ENCODE peak calls at places on chromosomes 11 and 22, in five cellular contexts. M is neuronal stem cell, L is H9, R is H1, F is trophoblast cell. T is an unnamed sample. For H3K4me1, the result is how much of the 10 kb centered on the place peaks cover.

GRCh38 chr22:27985323-27986275 is 66.5 kb upstream of the PITPNB start:
- DNase-seq in L (no peak), F (no peak), M (no peak), R (peak), T (no peak)

GRCh38 chr11:79046365-79046764 is 394.5 kb downstream of the TENM4 start:
- DNase-seq in F (no peak), R (no peak), M (no peak), L (no peak), T (no peak)

GRCh38 chr11:64787526-64788320 is 9.4 kb upstream of the SF1 start:
- DNase-seq in L (peak), F (peak), R (peak), M (no peak), T (peak)

GRCh38 chr11:119376197-119376847 is 5.2 kb downstream of the USP2 start:
- DNase-seq in F (no peak), R (no peak), L (no peak), M (no peak), T (no peak)

GRCh38 chr11:2443881-2444300 is 423 bp downstream of the TRPM5 start:
- DNase-seq in M (no peak), R (no peak), L (no peak), F (no peak), T (no peak)

GRCh38 chr11:9726313-9727022 is 62.6 kb downstream of the SWAP70 start:
- DNase-seq in R (no peak), M (no peak), L (no peak), F (no peak), T (peak)

GRCh38 chr11:130308925-130309324 is 5.8 kb downstream of the ZBTB44 start:
- DNase-seq in M (no peak), F (peak), R (no peak), L (no peak), T (no peak)

GRCh38 chr11:8106679-8107078 is 25.7 kb downstream of the TUB start:
- DNase-seq in M (no peak), R (no peak), L (no peak), F (no peak), T (no peak)

GRCh38 chr11:76667271-76667818 is 3.2 kb downstream of the LRRC32 start:
- DNase-seq in M (no peak), R (no peak), L (peak), F (peak), T (no peak)

GRCh38 chr11:76665172-76665571 is 5.4 kb downstream of the LRRC32 start:
- DNase-seq in R (no peak), L (peak), F (no peak), M (no peak), T (no peak)

GRCh38 chr11:76666830-76667229 is 3.7 kb downstream of the LRRC32 start:
- DNase-seq in L (peak), F (no peak), R (no peak), M (no peak), T (no peak)

GRCh38 chr11:76665921-76666351 is 4.6 kb downstream of the LRRC32 start:
- DNase-seq in L (peak), M (no peak), F (no peak), R (no peak), T (no peak)

DNA sequence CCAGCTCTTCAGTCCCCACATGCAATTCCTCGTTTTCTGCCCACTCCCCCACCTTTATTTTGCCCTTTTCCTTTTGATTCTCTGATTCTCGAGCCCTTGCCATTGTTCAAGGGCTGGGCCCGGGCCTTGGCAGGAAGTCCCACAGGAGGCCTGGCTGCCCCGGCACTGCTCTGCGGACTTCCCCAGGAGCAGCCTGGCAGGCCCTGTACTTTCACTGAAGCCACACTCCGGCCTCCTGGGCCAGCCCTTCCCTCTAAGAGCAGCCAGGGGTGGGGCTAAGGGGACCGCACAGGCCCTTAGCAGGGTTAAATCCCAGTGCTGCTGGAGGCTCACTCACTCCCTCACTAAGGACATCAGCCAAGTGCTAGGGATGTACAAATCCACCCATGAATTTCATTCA is 4.1 kb downstream of the LRRC32 start:
- DNase-seq in L (peak), M (no peak), R (no peak), F (peak), T (peak)
- H3K4me1 ChIP-seq in L (under half), M (under half), R (under half), F (under half), T (under half)

GRCh38 chr22:26109686-26110315 is 59.5 kb upstream of the SEZ6L start:
- DNase-seq in M (no peak), L (no peak), F (no peak), R (no peak), T (no peak)

GRCh38 chr22:26103023-26103422 is 66.2 kb upstream of the SEZ6L start:
- DNase-seq in L (no peak), M (no peak), R (no peak), F (no peak), T (no peak)

DNA sequence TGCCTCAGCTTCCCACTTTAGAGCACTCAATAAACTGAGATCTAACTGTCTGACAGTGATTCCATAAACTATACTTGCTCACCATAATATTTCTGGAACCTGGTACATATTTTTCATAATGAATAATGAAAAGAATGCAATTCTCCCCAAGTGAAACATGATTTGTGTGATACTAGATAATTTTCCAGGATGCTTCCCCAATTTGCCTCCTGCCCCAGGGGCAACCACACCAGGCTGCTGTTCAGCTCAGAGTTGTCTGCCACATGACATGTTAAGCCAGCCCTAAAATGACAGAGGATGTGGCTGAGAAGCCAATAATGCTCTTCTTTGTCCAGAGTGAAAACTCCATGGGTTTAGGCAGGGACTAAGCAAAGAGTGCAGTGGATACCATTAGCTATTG is 62.9 kb upstream of the SEZ6L start:
- DNase-seq in R (no peak), F (no peak), L (no peak), M (no peak), T (no peak)
- H2BK12ac ChIP-seq in R (no peak), F (no peak), L (no peak), M (no peak), T (no peak)

DNA sequence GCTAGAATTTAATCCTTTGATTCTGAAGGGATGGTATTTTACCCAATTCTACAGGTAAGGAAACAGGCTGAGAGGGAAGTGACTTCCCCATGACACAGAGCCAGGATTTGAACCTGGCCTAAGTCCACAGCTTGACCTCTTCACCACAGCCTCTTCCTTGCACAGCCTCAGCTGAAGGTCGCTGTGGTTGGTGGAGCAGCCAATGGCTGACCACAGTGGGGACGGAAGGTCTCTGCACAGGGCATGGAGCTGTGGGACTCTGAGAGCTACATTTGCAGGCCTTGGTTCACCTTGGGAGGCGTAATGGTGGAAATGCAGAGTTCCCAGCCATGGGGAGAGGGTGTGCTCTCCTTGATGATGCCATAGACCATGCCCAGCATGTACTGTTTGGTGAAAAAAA is 295.0 kb downstream of the DDX10 start:
- DNase-seq in L (no peak), F (no peak), R (no peak), M (no peak), T (no peak)
- H3K14ac ChIP-seq in L (no peak), F (peak), R (no peak), M (no peak), T (no peak)

GRCh38 chr22:41563051-41563711 is 2.4 kb downstream of the CSDC2 start:
- DNase-seq in F (no peak), L (peak), R (no peak), M (no peak), T (peak)

GRCh38 chr22:41561788-41562187 is 978 bp downstream of the CSDC2 start:
- DNase-seq in L (no peak), R (no peak), M (no peak), F (no peak), T (no peak)

GRCh38 chr22:41565403-41566054 is 4.7 kb downstream of the CSDC2 start:
- DNase-seq in R (no peak), M (no peak), F (peak), L (peak), T (peak)

GRCh38 chr22:41562461-41562860 is 1.7 kb downstream of the CSDC2 start:
- DNase-seq in L (no peak), R (no peak), F (no peak), M (no peak), T (no peak)

DNA sequence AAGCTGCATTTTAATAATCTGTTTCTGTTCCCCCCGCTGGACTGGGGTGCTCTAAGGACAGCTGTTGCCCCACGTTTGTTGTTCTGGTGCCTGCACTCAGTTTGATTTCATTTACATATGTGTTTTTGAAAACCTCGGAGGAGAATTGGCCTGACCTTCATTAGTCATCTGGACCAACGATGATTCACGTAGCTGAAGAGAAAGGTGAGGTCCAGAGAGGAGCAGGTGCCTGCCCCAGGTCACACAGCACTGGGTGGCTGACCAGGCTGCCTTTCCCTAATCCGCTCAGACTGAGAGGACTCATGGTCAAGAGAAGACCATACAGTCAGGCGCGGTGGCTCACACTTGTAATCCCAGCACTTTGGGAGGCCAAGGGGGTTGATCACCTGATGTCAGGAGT is 3.8 kb downstream of the CSDC2 start:
- DNase-seq in L (no peak), R (no peak), M (no peak), F (no peak), T (peak)
- H3K4me1 ChIP-seq in L (under half), R (under half), M (under half), F (under half), T (under half)

GRCh38 chr11:44334356-44335004 is 24.5 kb upstream of the ALX4 start:
- DNase-seq in M (no peak), F (no peak), R (peak), L (no peak), T (no peak)

GRCh38 chr11:44338031-44338430 is 28.1 kb upstream of the ALX4 start:
- DNase-seq in R (no peak), L (no peak), M (no peak), F (no peak), T (no peak)

GRCh38 chr11:44333271-44334218 is 23.6 kb upstream of the ALX4 start:
- DNase-seq in F (peak), M (no peak), R (no peak), L (no peak), T (no peak)

GRCh38 chr11:44332665-44333064 is 22.7 kb upstream of the ALX4 start:
- DNase-seq in F (no peak), R (no peak), M (no peak), L (no peak), T (no peak)

DNA sequence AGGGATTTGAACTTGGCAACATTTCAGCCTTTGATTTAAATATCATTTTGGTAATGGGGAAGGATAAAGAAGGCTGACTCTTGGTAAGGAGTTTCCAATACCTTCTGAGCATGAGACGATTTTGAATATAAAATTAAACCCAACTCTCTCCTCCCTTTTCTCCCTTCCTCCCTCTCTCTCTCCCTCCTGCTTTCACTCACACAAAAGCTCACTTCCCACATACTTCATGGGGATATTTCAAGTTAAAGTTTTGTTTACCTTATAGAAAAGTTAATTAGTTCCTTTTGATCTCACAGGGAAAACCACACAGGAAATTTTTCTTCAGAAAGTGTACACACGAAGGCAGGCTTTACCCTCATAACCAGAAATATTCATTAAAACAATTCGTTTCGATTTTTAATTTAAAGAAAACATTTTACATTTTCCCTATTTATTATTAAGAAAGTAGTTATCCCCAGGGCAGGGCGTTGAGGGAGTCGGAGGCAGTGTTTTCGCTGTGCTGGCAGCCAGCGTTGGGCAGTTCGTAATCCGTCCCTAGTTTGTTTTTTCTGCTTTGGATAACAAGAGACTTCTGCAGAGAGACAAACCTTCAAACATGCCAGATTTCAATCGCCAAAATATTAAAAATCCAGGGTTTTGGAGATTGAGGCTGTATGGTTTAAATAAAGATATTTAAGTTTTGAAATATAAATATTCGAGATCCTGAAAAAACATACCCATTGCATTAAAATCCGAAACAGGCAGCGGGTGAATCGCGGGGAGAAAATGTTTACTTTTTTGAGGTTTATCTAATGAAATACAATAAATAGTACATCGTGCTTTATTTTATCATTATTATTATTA is 25.3 kb upstream of the ALX4 start:
- DNase-seq in L (no peak), R (no peak), F (no peak), M (no peak), T (no peak)
- H2BK12ac ChIP-seq in L (no peak), R (no peak), F (no peak), M (no peak), T (no peak)

DNA sequence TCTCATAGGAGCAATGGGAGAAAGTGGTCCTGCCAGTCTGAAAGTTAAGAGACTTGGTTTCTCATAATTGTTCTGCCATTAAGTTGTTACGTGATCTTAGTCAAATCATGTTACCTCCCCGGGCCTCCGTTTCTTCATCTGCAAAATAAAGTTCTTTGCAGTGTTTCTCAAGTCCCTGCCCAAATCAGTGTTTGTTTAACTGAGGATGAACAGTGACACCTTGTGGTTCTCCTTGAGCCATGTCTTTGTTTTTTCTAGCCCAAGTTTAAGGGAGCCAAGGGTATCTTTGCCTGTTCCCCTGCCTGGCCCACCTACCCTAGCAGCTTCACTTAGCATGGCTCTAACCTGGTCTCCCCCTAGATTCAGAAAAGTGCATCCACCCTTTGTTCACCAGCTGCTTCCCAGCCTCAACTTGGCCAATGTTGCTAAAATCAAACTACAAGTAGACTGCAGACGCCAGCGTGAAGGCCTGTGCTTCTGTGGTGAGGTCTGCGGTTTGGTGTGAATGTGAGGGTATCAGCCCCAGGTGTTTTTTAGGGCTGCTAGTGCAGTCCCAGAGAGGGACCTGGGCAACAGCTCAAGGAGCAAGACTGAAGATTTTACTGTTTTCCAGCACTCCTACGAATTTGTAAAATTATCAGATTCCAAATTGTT is 35.5 kb downstream of the FZD4 start:
- DNase-seq in R (no peak), M (peak), F (peak), L (peak), T (peak)
- H3K14ac ChIP-seq in R (no peak), M (no peak), F (no peak), L (no peak), T (no peak)

GRCh38 chr11:73311394-73311869 is 3.4 kb downstream of the ARHGEF17 start:
- DNase-seq in M (no peak), R (no peak), L (no peak), F (no peak), T (no peak)

GRCh38 chr11:73312036-73312435 is 4.0 kb downstream of the ARHGEF17 start:
- DNase-seq in R (no peak), L (no peak), M (no peak), F (peak), T (no peak)

GRCh38 chr11:73310076-73310475 is 2.0 kb downstream of the ARHGEF17 start:
- DNase-seq in M (no peak), R (no peak), L (no peak), F (no peak), T (no peak)

GRCh38 chr11:73308963-73309960 is 1.2 kb downstream of the ARHGEF17 start:
- DNase-seq in L (peak), M (peak), R (peak), F (peak), T (peak)

DNA sequence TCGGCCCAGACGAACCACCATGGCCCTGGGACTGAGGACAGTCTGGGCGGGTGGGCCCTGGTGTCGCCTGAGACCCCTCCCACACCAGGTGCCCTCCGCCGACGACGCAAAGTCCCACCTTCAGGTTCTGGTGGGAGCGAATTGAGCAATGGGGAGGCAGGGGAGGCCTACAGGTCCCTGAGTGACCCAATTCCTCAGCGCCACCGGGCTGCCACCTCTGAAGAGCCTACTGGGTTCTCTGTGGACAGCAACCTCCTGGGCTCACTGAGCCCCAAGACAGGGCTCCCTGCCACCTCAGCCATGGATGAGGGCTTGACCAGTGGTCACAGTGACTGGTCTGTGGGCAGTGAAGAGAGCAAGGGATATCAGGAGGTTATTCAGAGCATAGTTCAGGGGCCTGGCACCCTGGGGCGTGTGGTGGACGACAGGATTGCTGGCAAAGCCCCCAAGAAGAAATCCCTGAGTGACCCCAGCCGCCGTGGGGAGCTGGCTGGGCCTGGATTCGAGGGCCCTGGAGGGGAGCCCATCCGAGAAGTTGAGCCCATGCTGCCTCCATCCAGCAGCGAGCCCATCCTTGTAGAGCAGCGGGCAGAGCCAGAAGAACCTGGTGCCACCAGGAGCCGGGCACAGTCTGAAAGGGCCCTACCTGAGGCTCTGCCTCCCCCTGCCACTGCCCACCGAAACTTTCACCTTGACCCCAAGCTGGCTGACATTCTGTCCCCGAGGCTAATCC is 2.8 kb downstream of the ARHGEF17 start:
- DNase-seq in F (no peak), R (no peak), M (no peak), L (no peak), T (no peak)
- H3K4me1 ChIP-seq in F (half or more), R (under half), M (half or more), L (under half), T (half or more)

GRCh38 chr22:37431811-37432707 is 4.8 kb upstream of the ELFN2 start:
- DNase-seq in R (no peak), L (no peak), F (peak), M (no peak), T (peak)
- H2BK12ac ChIP-seq in R (no peak), L (no peak), F (no peak), M (no peak), T (peak)

DNA sequence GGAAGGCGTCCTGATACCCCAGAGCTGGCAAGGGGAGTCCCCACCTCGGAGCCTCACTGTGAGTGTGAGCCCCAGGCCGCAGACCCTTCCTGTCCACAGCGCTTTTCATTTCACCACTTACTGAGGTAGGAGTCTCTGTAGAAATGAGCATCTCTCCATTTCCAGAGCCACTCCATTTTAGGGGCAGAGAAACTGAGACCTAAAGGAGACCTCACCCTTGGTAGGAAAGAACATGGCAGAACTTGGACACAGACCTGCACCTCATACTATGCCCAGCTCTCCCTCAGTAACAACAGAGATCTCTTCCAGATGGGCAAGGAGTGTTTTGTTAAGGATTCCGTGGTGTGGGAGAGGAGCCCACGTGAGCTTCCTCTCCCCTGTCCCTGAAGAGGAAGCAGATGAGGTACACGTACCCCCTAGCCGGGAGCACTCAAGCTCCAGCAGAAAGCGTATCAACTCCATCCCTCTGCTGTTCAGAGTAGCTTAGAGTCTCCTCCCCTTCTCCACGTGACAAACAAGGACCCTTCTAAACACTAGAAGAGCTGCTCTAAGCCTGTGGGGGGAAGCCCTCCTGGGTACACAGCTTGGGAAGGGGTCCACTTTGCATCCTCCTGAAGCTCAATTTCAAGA is 531 bp upstream of the VSIG2 start:
- DNase-seq in M (no peak), L (no peak), F (no peak), R (peak), T (no peak)
- H3K14ac ChIP-seq in M (no peak), L (no peak), F (no peak), R (no peak), T (no peak)